ENCODE peak calls at places on chromosomes 2 and 18, in four cellular contexts. M, P, D and I are unnamed samples.

GRCh38 chr2:177015526-177015925 is 197.1 kb upstream of the HNRNPA3 start:
- ATAC-seq in P (no peak), D (no peak), M (no peak), I (no peak)

GRCh38 chr2:136751406-136751805 is 13.9 kb upstream of the THSD7B start:
- ATAC-seq in M (no peak), P (no peak), D (no peak), I (no peak)

GRCh38 chr2:97766567-97766966 is 53.2 kb downstream of the ZAP70 start:
- ATAC-seq in D (peak), P (no peak), M (no peak), I (no peak)

GRCh38 chr2:193141-193552 is 70.7 kb downstream of the SH3YL1 start:
- ATAC-seq in D (no peak), M (no peak), P (peak), I (no peak)

GRCh38 chr2:79099140-79099686 is 11.4 kb upstream of the REG1B start:
- ATAC-seq in M (no peak), P (no peak), D (no peak), I (no peak)

GRCh38 chr2:84846732-84847131 is 34.2 kb downstream of the TRABD2A start:
- ATAC-seq in P (no peak), D (peak), M (no peak), I (no peak)

GRCh38 chr18:70333757-70334156 is 44.9 kb downstream of the SOCS6 start:
- ATAC-seq in D (peak), M (peak), P (no peak), I (no peak)

GRCh38 chr18:24514439-24514838 is 54.0 kb downstream of the HRH4 start:
- ATAC-seq in P (peak), D (no peak), M (no peak), I (no peak)

GRCh38 chr2:213042262-213042661 is 109.2 kb downstream of the IKZF2 start:
- ATAC-seq in P (no peak), D (no peak), M (no peak), I (no peak)

GRCh38 chr2:152518656-152519580 is 183.9 kb downstream of the FMNL2 start:
- ATAC-seq in D (peak), M (no peak), P (no peak), I (no peak)

GRCh38 chr2:197869501-197870111 is 65.2 kb downstream of the PLCL1 start:
- ATAC-seq in M (no peak), D (peak), P (peak), I (no peak)

GRCh38 chr18:24937624-24938285 is 414.2 kb downstream of the ZNF521 start:
- ATAC-seq in D (peak), M (no peak), P (no peak), I (no peak)

GRCh38 chr2:118292991-118293390 is 204.7 kb downstream of the INSIG2 start:
- ATAC-seq in P (no peak), D (no peak), M (no peak), I (no peak)

GRCh38 chr2:27804146-27804545 is 32.6 kb downstream of the MRPL33 start:
- ATAC-seq in M (no peak), P (no peak), D (no peak), I (no peak)

GRCh38 chr18:31241425-31241824 is 76.5 kb upstream of the DSG1 start:
- ATAC-seq in P (no peak), M (no peak), D (no peak), I (no peak)

GRCh38 chr2:58629720-58630119 is 388.6 kb upstream of the FANCL start:
- ATAC-seq in M (no peak), P (no peak), D (no peak), I (no peak)

GRCh38 chr2:16630463-16630862 is 35.2 kb downstream of the CYRIA start:
- ATAC-seq in P (no peak), M (no peak), D (no peak), I (peak)

GRCh38 chr18:74456409-74457042 is 582 bp downstream of the DIPK1C start:
- ATAC-seq in D (peak), M (no peak), P (peak), I (peak)

GRCh38 chr18:79803611-79804051 is 5.9 kb downstream of the KCNG2 start:
- ATAC-seq in D (no peak), M (no peak), P (no peak), I (no peak)

GRCh38 chr2:146927080-146927714 is 917.6 kb upstream of the ACVR2A start:
- ATAC-seq in M (peak), D (peak), P (no peak), I (peak)

GRCh38 chr18:62715829-62716678 is 713 bp downstream of the PHLPP1 start:
- ATAC-seq in P (peak), D (no peak), M (no peak), I (peak)

GRCh38 chr2:235513984-235514626 is 20.3 kb downstream of the AGAP1 start:
- ATAC-seq in M (no peak), P (no peak), D (no peak), I (no peak)

GRCh38 chr2:95799892-95800291 is 191.7 kb downstream of the ANKRD36C start:
- ATAC-seq in D (no peak), P (no peak), M (no peak), I (no peak)

GRCh38 chr2:2731885-2732284 is 400.8 kb upstream of the MYT1L start:
- ATAC-seq in M (no peak), P (no peak), D (no peak), I (no peak)

GRCh38 chr2:172970660-172971059 is 105.0 kb upstream of the MAP3K20 start:
- ATAC-seq in M (no peak), P (peak), D (no peak), I (no peak)

GRCh38 chr2:235901243-235901642 is 266.9 kb downstream of the GBX2 start:
- ATAC-seq in D (no peak), P (no peak), M (no peak), I (no peak)

GRCh38 chr2:237496428-237496827 is 9.4 kb downstream of the MLPH start:
- ATAC-seq in M (no peak), D (no peak), P (no peak), I (no peak)

GRCh38 chr18:24364177-24364576 is 33.4 kb downstream of the OSBPL1A start:
- ATAC-seq in P (no peak), D (no peak), M (no peak), I (no peak)

GRCh38 chr18:79912994-79913831 is 38.2 kb downstream of the SLC66A2 start:
- ATAC-seq in P (peak), D (no peak), M (no peak), I (no peak)

GRCh38 chr18:32891797-32892196 is 119.0 kb upstream of the KLHL14 start:
- ATAC-seq in M (no peak), D (no peak), P (no peak), I (peak)

GRCh38 chr18:54777989-54778388 is 50.3 kb upstream of the RAB27B start:
- ATAC-seq in D (no peak), M (no peak), P (no peak), I (no peak)

GRCh38 chr2:229174794-229175529 is 96.1 kb downstream of the PID1 start:
- ATAC-seq in P (no peak), D (no peak), M (no peak), I (no peak)

GRCh38 chr18:75010260-75010659 is 198.7 kb downstream of the PTGR3 start:
- ATAC-seq in P (no peak), M (no peak), D (peak), I (no peak)

GRCh38 chr2:236748385-236748784 is 178.8 kb downstream of the ACKR3 start:
- ATAC-seq in D (peak), P (no peak), M (peak), I (no peak)

GRCh38 chr2:235532307-235532706 is 38.5 kb downstream of the AGAP1 start:
- ATAC-seq in M (no peak), D (no peak), P (no peak), I (no peak)

GRCh38 chr2:38682008-38682575 is 16.2 kb downstream of the GALM start:
- ATAC-seq in D (no peak), P (peak), M (no peak), I (no peak)

GRCh38 chr18:11857177-11857887 is 6.1 kb downstream of the CHMP1B start:
- ATAC-seq in P (no peak), D (peak), M (peak), I (no peak)

GRCh38 chr2:128696421-128696820 is 377.8 kb upstream of the HS6ST1 start:
- ATAC-seq in M (no peak), P (no peak), D (no peak), I (no peak)

GRCh38 chr2:16626497-16626896 is 39.1 kb downstream of the CYRIA start:
- ATAC-seq in M (peak), P (no peak), D (peak), I (no peak)

GRCh38 chr2:85999131-85999831 is 106.4 kb downstream of the POLR1A start:
- ATAC-seq in M (peak), D (peak), P (peak), I (peak)